ENCODE peak calls at places on chromosomes 12 and 14, in five cellular contexts. H is fibroblast of lung, X is germinal center, R is suprapubic skin, D is left cardiac atrium. P is an unnamed sample.

GRCh38 chr12:127238061-127238460 is 1028.9 kb upstream of the TMEM132C start:
- DNase-seq in H (no peak), X (no peak), R (no peak), D (no peak), P (no peak)

GRCh38 chr12:19167708-19168107 is 38.2 kb downstream of the PLEKHA5 start:
- DNase-seq in H (no peak), X (no peak), R (no peak), D (no peak), P (no peak)

GRCh38 chr12:116982721-116983502 is 72.2 kb downstream of the FBXW8 start:
- DNase-seq in H (peak), X (no peak), R (no peak), D (no peak), P (peak)

GRCh38 chr12:68831751-68832503 is 23.9 kb downstream of the MDM2 start:
- DNase-seq in H (no peak), X (no peak), R (no peak), D (no peak), P (peak)

GRCh38 chr14:90444077-90444696 is 47.4 kb downstream of the CALM1 start:
- DNase-seq in H (no peak), X (no peak), R (peak), D (no peak), P (no peak)

GRCh38 chr14:84751745-84752144 is 778.2 kb upstream of the FLRT2 start:
- DNase-seq in H (no peak), X (no peak), R (no peak), D (no peak), P (no peak)

GRCh38 chr14:85214471-85214870 is 315.5 kb upstream of the FLRT2 start:
- DNase-seq in H (peak), X (no peak), R (no peak), D (no peak), P (peak)

GRCh38 chr12:82329508-82329907 is 28.7 kb downstream of the CCDC59 start:
- DNase-seq in H (no peak), X (no peak), R (no peak), D (no peak), P (no peak)

P was measured in EH.